ENCODE peak calls at places on chromosome 13, in nine cellular contexts. Q is MM.1S, J is endodermal cell, A is tibial nerve, O is A549, F is lower lobe of right lung, Y is uterus, T is DND-41, K is gastrocnemius medialis. C is an unnamed sample.

GRCh38 chr13:92769064-92769463 is 457.5 kb upstream of the GPC6 start:
- DNase-seq in Y (no peak), F (no peak), K (no peak), O (no peak), J (no peak), Q (no peak), A (no peak), T (no peak), C (no peak)

GRCh38 chr13:105848494-105848893 is 687.0 kb downstream of the EFNB2 start:
- DNase-seq in F (no peak), T (no peak), O (no peak), A (no peak), Y (no peak), K (no peak), J (no peak), Q (no peak), C (no peak)

GRCh38 chr13:85140192-85140591 is 659.0 kb downstream of the SLITRK6 start:
- DNase-seq in F (no peak), T (no peak), Q (no peak), O (no peak), J (no peak), Y (no peak), A (no peak), K (no peak), C (no peak)

GRCh38 chr13:83153833-83154232 is 728.4 kb downstream of the SLITRK1 start:
- DNase-seq in Y (no peak), T (no peak), K (no peak), A (no peak), Q (peak; percentile 30), J (no peak), O (no peak), F (no peak), C (no peak)

GRCh38 chr13:39451301-39451700 is 151.7 kb downstream of the LHFPL6 start:
- DNase-seq in A (peak; percentile 70), O (no peak), J (no peak), Q (no peak), K (no peak), T (no peak), F (no peak), Y (no peak), C (no peak)

GRCh38 chr13:105991622-105992254 is 543.7 kb downstream of the EFNB2 start:
- DNase-seq in O (no peak), Q (no peak), A (no peak), K (peak; percentile 16), J (no peak), F (no peak), Y (no peak), T (no peak), C (peak; percentile 87)

GRCh38 chr13:99307648-99308339 is 595 bp upstream of the GPR183 start:
- DNase-seq in F (peak; percentile 58), T (no peak), K (no peak), O (no peak), Y (no peak), A (no peak), Q (no peak), J (peak; percentile 71), C (no peak)

GRCh38 chr13:34627905-34628682 is 314.0 kb upstream of the NBEA start:
- DNase-seq in T (no peak), K (no peak), J (no peak), Y (no peak), F (no peak), A (no peak), O (no peak), Q (no peak), C (no peak)

GRCh38 chr13:28099396-28100148 is 804 bp downstream of the FLT3 start:
- DNase-seq in T (no peak), K (no peak), F (no peak), Y (no peak), O (no peak), A (no peak), Q (no peak), J (peak; percentile 54), C (no peak)

GRCh38 chr13:98443329-98443728 is 133.6 kb downstream of the STK24 start:
- DNase-seq in T (no peak), A (no peak), O (no peak), Y (no peak), J (no peak), F (peak; percentile 44), K (no peak), Q (no peak), C (no peak)

GRCh38 chr13:37348916-37349653 is 243.6 kb upstream of the CSNK1A1L start:
- DNase-seq in Y (no peak), J (no peak), Q (no peak), F (no peak), A (no peak), T (no peak), O (no peak), K (no peak), C (no peak)

GRCh38 chr13:45269204-45269603 is 68.4 kb upstream of the KCTD4 start:
- DNase-seq in J (no peak), Q (no peak), Y (no peak), F (no peak), T (no peak), K (no peak), A (no peak), O (no peak), C (no peak)

GRCh38 chr13:87123987-87124784 is 547.0 kb upstream of the SLITRK5 start:
- DNase-seq in J (peak; percentile 79), O (peak; percentile 1), A (no peak), T (peak; percentile 13), Q (no peak), F (no peak), Y (no peak), K (no peak), C (peak; percentile 47)

GRCh38 chr13:26555413-26555812 is 2.1 kb upstream of the WASF3 start:
- DNase-seq in K (no peak), Y (no peak), Q (no peak), J (no peak), O (no peak), A (no peak), F (no peak), T (no peak), C (no peak)

GRCh38 chr13:26558074-26558805 is 757 bp downstream of the WASF3 start:
- DNase-seq in Q (no peak), J (peak; percentile 68), A (no peak), F (peak; percentile 46), Y (peak; percentile 22), K (no peak), T (no peak), O (no peak), C (no peak)

GRCh38 chr13:26558912-26559485 is 1.5 kb downstream of the WASF3 start:
- DNase-seq in F (no peak), O (no peak), Y (no peak), A (no peak), Q (no peak), J (no peak), T (no peak), K (no peak), C (no peak)

GRCh38 chr13:26557051-26557392 is 461 bp upstream of the WASF3 start:
- DNase-seq in Q (no peak), Y (no peak), T (no peak), O (no peak), K (no peak), F (no peak), A (no peak), J (no peak), C (no peak)

DNA sequence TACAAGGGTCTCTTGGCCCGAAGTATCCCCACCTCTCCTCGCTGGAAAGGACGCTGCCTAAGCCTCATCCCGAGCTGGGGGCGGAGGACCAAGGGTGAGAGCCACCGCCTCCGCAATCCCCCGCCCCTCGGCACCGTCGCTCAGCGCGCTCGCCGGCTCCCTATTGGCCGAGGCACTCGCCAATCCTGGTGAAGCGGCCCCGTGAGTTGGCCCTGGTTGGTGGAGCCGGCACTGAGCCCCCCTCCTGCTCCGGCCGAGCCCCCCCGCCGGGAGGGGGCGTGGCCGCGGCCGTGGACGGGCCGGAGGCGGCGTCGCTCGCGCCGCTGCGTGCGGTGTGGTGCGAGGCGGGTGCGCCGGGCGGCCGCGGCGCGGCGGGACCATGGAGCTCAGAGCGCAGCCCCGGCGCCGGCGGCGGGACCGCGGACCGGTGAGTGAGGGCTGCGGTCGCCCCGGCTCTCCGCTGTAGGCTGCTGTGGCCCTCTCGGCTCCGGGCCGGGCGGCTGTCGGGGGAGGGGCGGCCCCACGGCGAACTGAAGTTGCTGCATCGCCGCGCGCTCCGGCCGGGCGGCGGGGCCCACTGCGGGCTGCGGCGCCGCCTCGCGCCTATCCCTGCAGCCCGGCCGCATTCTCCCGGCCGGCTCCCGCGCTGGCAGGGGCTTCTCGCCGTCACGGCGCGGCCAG is at the start of gene WASF3:
- DNase-seq in Q (peak; percentile 96), T (no peak), O (peak; percentile 57), J (peak; percentile 99), F (peak; percentile 93), Y (peak; percentile 95), K (peak; percentile 92), A (peak; percentile 79), C (peak; percentile 77)
- H3K27ac ChIP-seq in Q (no peak within 1 kb of the TSS), T (no peak within 1 kb of the TSS), O (no peak within 1 kb of the TSS), J (peak within 1 kb of the TSS; percentile 59), F (peak within 1 kb of the TSS; percentile 72), Y (peak within 1 kb of the TSS; percentile 40), K (peak within 1 kb of the TSS; percentile 62), A (peak within 1 kb of the TSS; percentile 37), C (no peak within 1 kb of the TSS)

DNA sequence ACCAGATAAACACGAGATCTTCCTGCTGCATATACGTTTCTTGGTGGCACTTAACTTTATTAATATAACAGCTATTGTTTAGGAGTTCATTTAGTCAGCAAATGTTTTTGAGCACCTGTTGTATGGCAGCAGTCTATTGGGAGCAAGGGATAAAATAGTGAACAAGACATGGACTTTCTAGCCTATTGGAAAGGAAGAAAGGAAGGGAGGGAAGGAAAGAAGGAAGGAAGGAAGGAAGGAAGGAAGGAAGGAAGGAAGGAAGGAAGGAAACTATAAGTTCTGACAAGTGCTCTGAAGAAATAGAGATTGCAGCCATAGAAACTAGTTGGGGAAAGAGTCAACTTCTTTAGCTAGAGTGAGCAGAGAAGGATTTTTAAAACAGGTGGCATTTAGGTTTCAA is 149.1 kb upstream of the STARD13 start:
- DNase-seq in Q (no peak), F (no peak), K (no peak), Y (no peak), A (no peak), T (no peak), J (no peak), O (no peak), C (no peak)
- H3K27ac ChIP-seq in Q (no peak overlapping the region), F (no peak overlapping the region), K (no peak overlapping the region), Y (no peak overlapping the region), A (no peak overlapping the region), T (no peak overlapping the region), J (no peak overlapping the region), O (no peak overlapping the region), C (no peak overlapping the region)

DNA sequence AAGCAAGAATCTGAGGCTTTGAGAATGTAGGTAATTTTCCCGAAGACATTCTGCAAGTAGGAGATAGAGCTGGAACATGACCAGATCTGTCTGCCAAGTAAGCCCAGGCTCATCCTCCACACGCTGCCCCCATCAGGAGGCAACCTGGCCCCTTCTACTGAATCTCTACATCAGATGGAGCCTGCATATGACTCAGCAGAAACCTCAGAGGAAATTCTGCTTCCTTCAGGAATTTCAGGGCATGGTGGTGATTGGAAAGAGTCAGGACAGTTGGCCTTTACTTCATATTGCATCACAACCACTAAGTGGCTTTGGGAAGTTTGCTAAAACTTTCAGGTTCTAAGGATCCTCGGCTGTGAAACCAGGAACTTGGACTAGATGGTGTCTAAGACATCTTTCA is 85.2 kb downstream of the LRRC63 start:
- DNase-seq in Y (no peak), K (no peak), O (no peak), T (peak; percentile 47), J (no peak), Q (no peak), F (no peak), A (peak; percentile 19), C (peak; percentile 82)
- H3K27ac ChIP-seq in Y (no peak overlapping the region), K (no peak overlapping the region), O (peak overlapping the region; percentile 45), T (peak overlapping the region; percentile 94), J (no peak overlapping the region), Q (no peak overlapping the region), F (peak overlapping the region; percentile 70), A (peak overlapping the region; percentile 51), C (peak overlapping the region; percentile 19)

GRCh38 chr13:60758637-60759036 is 361.6 kb downstream of the TDRD3 start:
- DNase-seq in A (no peak), Q (no peak), J (no peak), T (no peak), F (no peak), O (no peak), Y (no peak), K (no peak), C (no peak)
- H3K27ac ChIP-seq in A (no peak overlapping the region), Q (no peak overlapping the region), J (no peak overlapping the region), T (no peak overlapping the region), F (no peak overlapping the region), O (no peak overlapping the region), Y (no peak overlapping the region), K (no peak overlapping the region), C (no peak overlapping the region)